ENCODE peak calls at places on chromosomes 12 and 14, in eight cellular contexts. M, Q, K, V, A, R, D and Z are unnamed samples.

GRCh38 chr12:54723653-54724256 is 75.6 kb upstream of the DCD start:
- DNase-seq in A (no peak), R (no peak), D (no peak), K (no peak), M (no peak), V (no peak), Q (no peak), Z (no peak)

GRCh38 chr12:89225808-89226368 is 126.4 kb downstream of the DUSP6 start:
- DNase-seq in R (no peak), D (peak), K (peak), A (no peak), V (peak), M (no peak), Q (no peak), Z (no peak)

GRCh38 chr12:49330032-49330619 is 6.9 kb downstream of the C1QL4 start:
- DNase-seq in Q (no peak), A (peak), R (no peak), D (no peak), M (no peak), V (no peak), K (no peak), Z (no peak)

GRCh38 chr12:116455540-116456306 is 103.5 kb upstream of the MAP1LC3B2 start:
- DNase-seq in R (no peak), V (peak), K (peak), M (no peak), Q (peak), D (peak), A (no peak), Z (peak)

GRCh38 chr12:120388711-120389431 is 19.9 kb upstream of the MSI1 start:
- DNase-seq in M (no peak), D (no peak), K (no peak), Q (peak), R (no peak), A (no peak), V (no peak), Z (no peak)

GRCh38 chr14:23153891-23154796 is 29.3 kb downstream of the SLC7A8 start:
- DNase-seq in V (peak), M (no peak), R (no peak), A (peak), Q (peak), K (no peak), D (peak), Z (peak)

GRCh38 chr12:109589691-109590245 is 16.2 kb downstream of the MVK start:
- DNase-seq in R (no peak), A (no peak), D (no peak), V (no peak), Q (no peak), M (no peak), K (no peak), Z (no peak)

GRCh38 chr12:108641446-108642268 is 8.0 kb upstream of the SELPLG start:
- DNase-seq in V (no peak), Q (no peak), A (peak), K (no peak), D (no peak), R (no peak), M (no peak), Z (peak)

GRCh38 chr14:21825147-21825743 is 151.6 kb upstream of the OR4E1 start:
- DNase-seq in K (no peak), M (no peak), V (peak), R (no peak), A (no peak), D (no peak), Q (peak), Z (no peak)

GRCh38 chr14:51004801-51005526 is 60.7 kb upstream of the PYGL start:
- DNase-seq in R (no peak), A (no peak), V (peak), K (no peak), Q (no peak), D (peak), M (no peak), Z (no peak)